ENCODE peak calls at places on chromosome 17, in four cellular contexts. T is cerebellar nuclear complex; F is EL; N is activated T-helper 9 cell treated with anti-CD3 and anti-CD28 coated beads, Interleukin-2, amount 50 U/mL, for 16 hours. L is an unnamed sample.

GRCh38 chr17:21524211-21524591 is 148.0 kb downstream of the KCNJ12 start:
- DNase-seq in T (no peak), F (peak), N (no peak), L (no peak)

GRCh38 chr17:39787743-39788484 is 50.2 kb downstream of the GRB7 start:
- DNase-seq in T (no peak), F (peak), N (no peak), L (no peak)

GRCh38 chr17:28675980-28676379 is 14.0 kb downstream of the SUPT6H start:
- DNase-seq in T (no peak), F (no peak), N (no peak), L (no peak)

GRCh38 chr17:30590086-30590485 is 112.9 kb downstream of the GOSR1 start:
- DNase-seq in T (no peak), F (no peak), N (no peak), L (no peak)

GRCh38 chr17:47199627-47200324 is 9.4 kb upstream of the MYL4 start:
- DNase-seq in T (no peak), F (no peak), N (no peak), L (no peak)

GRCh38 chr17:49230636-49231562 is at the start of gene PHOSPHO1:
- DNase-seq in T (no peak), F (peak), N (peak), L (peak)

GRCh38 chr17:15384142-15384803 is 42.9 kb upstream of the TEKT3 start:
- DNase-seq in T (no peak), F (peak), N (no peak), L (no peak)

GRCh38 chr17:59357929-59358328 is 26.5 kb downstream of the YPEL2 start:
- DNase-seq in T (no peak), F (peak), N (no peak), L (no peak)

GRCh38 chr17:42286411-42287295 is 1.6 kb upstream of the STAT5A start:
- DNase-seq in T (no peak), F (no peak), N (no peak), L (no peak)

GRCh38 chr17:29778936-29779811 is 150.9 kb downstream of the SSH2 start:
- DNase-seq in T (no peak), F (peak), N (peak), L (peak)

GRCh38 chr17:61393904-61394629 is 5.6 kb upstream of the TBX2 start:
- DNase-seq in T (no peak), F (peak), N (no peak), L (no peak)

GRCh38 chr17:29143894-29144293 is 36.3 kb downstream of the MYO18A start:
- DNase-seq in T (no peak), F (no peak), N (no peak), L (no peak)

GRCh38 chr17:55069983-55070529 is 101.5 kb downstream of the STXBP4 start:
- DNase-seq in T (no peak), F (no peak), N (no peak), L (no peak)

GRCh38 chr17:33390479-33391027 is 97.5 kb upstream of the ASIC2 start:
- DNase-seq in T (no peak), F (peak), N (no peak), L (no peak)

GRCh38 chr17:48722201-48722907 is at the start of gene PRAC1:
- DNase-seq in T (no peak), F (no peak), N (no peak), L (no peak)

GRCh38 chr17:2054262-2054739 is 602 bp upstream of the HIC1 start:
- DNase-seq in T (no peak), F (peak), N (peak), L (no peak)

GRCh38 chr17:285751-286422 is 66.7 kb downstream of the RPH3AL start:
- DNase-seq in T (no peak), F (no peak), N (no peak), L (no peak)

GRCh38 chr17:79960788-79961522 is 74.7 kb downstream of the TBC1D16 start:
- DNase-seq in T (no peak), F (peak), N (no peak), L (no peak)

GRCh38 chr17:40309031-40309937 is at the start of gene RARA:
- DNase-seq in T (peak), F (no peak), N (no peak), L (no peak)

GRCh38 chr17:62187681-62188080 is 122.6 kb upstream of the MED13 start:
- DNase-seq in T (no peak), F (peak), N (no peak), L (no peak)

GRCh38 chr17:69608808-69609494 is 194.5 kb downstream of the MAP2K6 start:
- DNase-seq in T (no peak), F (peak), N (no peak), L (no peak)

L was measured in T-helper 17 cell.